ENCODE peak calls at places on chromosome 14, in four cellular contexts. N, A, H and R are unnamed samples.

GRCh38 chr14:85316701-85317100 is 213.2 kb upstream of the FLRT2 start:
- DNase-seq in H (no peak), A (no peak), N (peak), R (no peak)

GRCh38 chr14:22739423-22739822 is 27.1 kb upstream of the OXA1L start:
- DNase-seq in A (no peak), H (no peak), N (no peak), R (peak)

GRCh38 chr14:51554953-51555352 is 96.8 kb upstream of the FRMD6 start:
- DNase-seq in A (no peak), H (no peak), N (peak), R (no peak)

GRCh38 chr14:52115286-52115685 is 46.4 kb upstream of the NID2 start:
- DNase-seq in A (no peak), H (no peak), N (no peak), R (no peak)

GRCh38 chr14:34713681-34714319 is 593 bp downstream of the CFL2 start:
- DNase-seq in N (peak), A (no peak), H (peak), R (peak)

GRCh38 chr14:80110721-80111120 is 100.6 kb downstream of the DIO2 start:
- DNase-seq in H (no peak), A (no peak), N (no peak), R (no peak)

GRCh38 chr14:75236897-75237296 is 41.7 kb upstream of the FOS start:
- DNase-seq in H (no peak), N (no peak), A (no peak), R (no peak)

GRCh38 chr14:69014829-69015259 is 35.7 kb upstream of the ACTN1 start:
- DNase-seq in A (no peak), H (no peak), N (peak), R (peak)

GRCh38 chr14:91835197-91835919 is 32.0 kb downstream of the TC2N start:
- DNase-seq in A (no peak), H (no peak), N (no peak), R (no peak)

GRCh38 chr14:90722590-90722989 is 93.6 kb downstream of the TTC7B start:
- DNase-seq in H (no peak), A (no peak), N (no peak), R (no peak)

GRCh38 chr14:41761204-41761603 is 154.5 kb downstream of the LRFN5 start:
- DNase-seq in H (no peak), N (no peak), A (no peak), R (no peak)

GRCh38 chr14:23351681-23352505 is 794 bp downstream of the SLC22A17 start:
- DNase-seq in H (peak), A (no peak), N (no peak), R (no peak)

GRCh38 chr14:99758121-99758871 is 34.9 kb upstream of the EML1 start:
- DNase-seq in N (peak), H (no peak), A (no peak), R (peak)

GRCh38 chr14:61581955-61582615 is 113.2 kb upstream of the HIF1A start:
- DNase-seq in A (no peak), H (no peak), N (no peak), R (no peak)

GRCh38 chr14:89926709-89927108 is 27.8 kb downstream of the EFCAB11 start:
- DNase-seq in A (no peak), H (no peak), N (peak), R (peak)

GRCh38 chr14:70622111-70622712 is 19.5 kb upstream of the TTC9 start:
- DNase-seq in H (no peak), N (peak), A (no peak), R (peak)

GRCh38 chr14:94622653-94623421 is 10.6 kb downstream of the SERPINA3 start:
- DNase-seq in A (no peak), H (no peak), N (no peak), R (no peak)

GRCh38 chr14:104794099-104794498 is 1.4 kb downstream of the AKT1 start:
- DNase-seq in A (no peak), H (peak), N (peak), R (peak)
- TF ChIP-seq FOS in A (no peak), H (no peak), N (no peak), R (no peak)

GRCh38 chr14:55329999-55330710 is 58.9 kb downstream of the FBXO34 start:
- DNase-seq in H (no peak), N (peak), A (no peak), R (no peak)
- TF ChIP-seq FOS in H (no peak), N (no peak), A (no peak), R (no peak)

GRCh38 chr14:84181072-84181471 is 1348.9 kb upstream of the FLRT2 start:
- DNase-seq in H (no peak), N (no peak), A (no peak), R (no peak)
- TF ChIP-seq FOS in H (no peak), N (no peak), A (no peak), R (no peak)

GRCh38 chr14:65958664-65959562 is 527.3 kb upstream of the CCDC196 start:
- DNase-seq in A (no peak), H (peak), N (peak), R (peak)

GRCh38 chr14:65957631-65958205 is 528.5 kb upstream of the CCDC196 start:
- DNase-seq in H (no peak), A (no peak), N (no peak), R (no peak)

GRCh38 chr14:65959563-65960024 is 526.6 kb upstream of the CCDC196 start:
- DNase-seq in H (no peak), A (no peak), N (no peak), R (no peak)

GRCh38 chr14:65962952-65963351 is 523.2 kb upstream of the CCDC196 start:
- DNase-seq in H (no peak), A (no peak), N (no peak), R (no peak)

GRCh38 chr14:65961004-65961403 is 525.2 kb upstream of the CCDC196 start:
- DNase-seq in H (peak), A (no peak), N (peak), R (peak)
- TF ChIP-seq FOS in H (no peak), A (no peak), N (no peak), R (no peak)

GRCh38 chr14:73820631-73821030 is 31.0 kb upstream of the PTGR2 start:
- DNase-seq in H (no peak), N (no peak), A (no peak), R (no peak)

GRCh38 chr14:73818821-73819220 is 32.8 kb upstream of the PTGR2 start:
- DNase-seq in A (no peak), H (no peak), N (no peak), R (no peak)

GRCh38 chr14:73817020-73817419 is 34.6 kb upstream of the PTGR2 start:
- DNase-seq in A (no peak), N (no peak), H (no peak), R (no peak)

GRCh38 chr14:73814158-73814557 is 37.5 kb upstream of the PTGR2 start:
- DNase-seq in N (no peak), H (no peak), A (no peak), R (no peak)

GRCh38 chr14:73815849-73816816 is 35.5 kb upstream of the PTGR2 start:
- DNase-seq in A (no peak), H (no peak), N (peak), R (peak)
- TF ChIP-seq FOS in A (no peak), H (no peak), N (no peak), R (no peak)

GRCh38 chr14:104602315-104602932 is 2.1 kb downstream of the TMEM179 start:
- DNase-seq in N (no peak), A (no peak), H (no peak), R (no peak)

GRCh38 chr14:104604461-104605449 is at the start of gene TMEM179:
- DNase-seq in N (peak), H (peak), A (no peak), R (peak)

GRCh38 chr14:104602933-104603325 is 1.6 kb downstream of the TMEM179 start:
- DNase-seq in H (no peak), N (no peak), A (no peak), R (no peak)

GRCh38 chr14:104601786-104602185 is 2.8 kb downstream of the TMEM179 start:
- DNase-seq in A (no peak), N (peak), H (no peak), R (no peak)

DNA sequence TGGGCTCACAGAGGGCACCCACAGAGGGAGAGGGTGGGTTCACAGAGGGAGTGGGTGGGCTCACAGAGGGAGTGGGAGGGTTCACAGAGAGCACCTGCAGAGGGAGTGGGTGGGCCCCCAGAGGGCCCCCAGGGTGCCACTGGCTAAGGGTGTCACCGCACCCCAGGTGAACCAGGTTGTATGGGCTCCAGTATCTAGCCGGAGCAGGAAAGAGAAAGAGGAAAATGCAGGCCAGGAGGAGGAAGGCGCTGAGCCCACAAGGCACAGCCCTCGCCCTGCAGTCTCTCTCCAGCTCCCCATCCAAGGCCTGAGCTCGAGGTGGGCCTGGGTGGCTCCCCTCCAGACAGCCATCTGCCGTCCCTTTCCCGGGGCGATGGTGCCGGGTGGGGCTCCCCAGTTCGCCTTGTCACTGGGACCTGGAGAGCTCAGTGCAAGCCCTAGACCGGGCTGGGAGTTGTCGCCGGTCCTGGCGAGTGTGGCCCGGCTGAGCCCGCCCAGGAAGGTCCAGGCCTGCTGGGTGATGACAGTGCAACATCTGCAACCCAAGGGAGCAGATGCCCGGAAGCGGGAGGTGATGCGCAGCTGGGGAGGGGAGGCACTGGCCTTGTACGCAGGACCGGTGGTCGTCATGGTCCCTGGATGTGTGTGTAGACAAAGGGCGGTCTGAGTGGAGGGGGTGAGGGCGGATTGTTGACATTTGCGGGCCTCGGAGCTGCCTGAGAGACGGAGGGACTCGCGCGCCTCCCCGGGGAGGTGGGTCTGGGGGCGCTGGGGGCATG is 760 bp downstream of the TMEM179 start:
- DNase-seq in H (no peak), A (no peak), N (no peak), R (no peak)
- TF ChIP-seq FOS in H (no peak), A (no peak), N (no peak), R (no peak)

GRCh38 chr14:76829650-76830421 is 3.6 kb downstream of the LRRC74A start:
- DNase-seq in N (no peak), H (no peak), A (no peak), R (no peak)
- TF ChIP-seq FOS in N (no peak), H (no peak), A (no peak), R (no peak)

GRCh38 chr14:53855127-53855526 is 101.5 kb downstream of the BMP4 start:
- DNase-seq in N (no peak), H (no peak), A (no peak), R (no peak)

GRCh38 chr14:53850714-53851296 is 105.8 kb downstream of the BMP4 start:
- DNase-seq in H (no peak), N (peak), A (no peak), R (peak)

GRCh38 chr14:53849549-53849948 is 107.1 kb downstream of the BMP4 start:
- DNase-seq in A (no peak), N (no peak), H (no peak), R (no peak)

GRCh38 chr14:53848851-53849250 is 107.8 kb downstream of the BMP4 start:
- DNase-seq in A (no peak), N (no peak), H (no peak), R (no peak)

DNA sequence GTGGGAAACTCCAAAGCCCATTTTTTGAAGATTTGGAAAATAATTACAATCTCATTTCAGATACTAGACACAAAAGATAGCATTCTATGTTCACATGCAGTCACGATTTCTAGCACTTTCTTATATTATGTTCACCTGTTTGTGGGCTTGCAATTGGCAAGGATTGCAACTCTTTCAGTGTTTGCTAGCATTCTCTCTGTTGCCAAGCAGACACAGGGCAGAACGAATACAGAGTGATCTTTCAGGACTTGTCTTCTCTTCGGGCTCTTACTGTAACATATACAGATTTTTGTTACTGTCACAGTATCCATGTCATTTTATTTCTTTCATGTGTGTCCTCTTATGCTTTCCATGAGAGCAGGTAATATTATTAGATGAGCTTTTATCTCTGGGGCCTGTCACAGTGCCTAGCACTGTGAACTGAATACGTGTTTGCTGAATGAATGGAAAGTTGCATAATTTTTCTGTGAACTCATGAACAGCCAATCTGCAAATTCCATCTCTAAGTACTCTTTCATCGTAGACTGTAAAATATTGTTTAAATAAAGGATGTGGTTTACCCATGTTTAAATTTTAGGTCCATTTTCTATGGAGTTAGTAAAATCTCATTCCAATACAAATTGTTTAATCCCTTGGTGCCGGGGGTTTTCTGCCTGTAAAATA is 105.1 kb downstream of the BMP4 start:
- DNase-seq in A (no peak), H (no peak), N (peak), R (no peak)
- TF ChIP-seq FOS in A (no peak), H (no peak), N (no peak), R (no peak)

GRCh38 chr14:103293465-103293864 is 40.6 kb upstream of the EIF5 start:
- DNase-seq in A (no peak), H (no peak), N (no peak), R (no peak)
- TF ChIP-seq FOS in A (no peak), H (no peak), N (no peak), R (no peak)

GRCh38 chr14:64758711-64759554 is 54.7 kb downstream of the PLEKHG3 start:
- DNase-seq in H (no peak), N (peak), A (no peak), R (peak)
- TF ChIP-seq FOS in H (no peak), N (peak), A (no peak), R (no peak)